ENCODE peak calls at places on chromosomes 1 and 21, in four cellular contexts. One of them, this sample, is unnamed.

GRCh38 chr1:85463666-85464496 is 1.1 kb downstream of the DDAH1 start:
- DNase-seq in WTC11: no peak
- DNase-seq in spleen: no peak
- DNase-seq in EH: peak; percentile 53
- DNase-seq in this sample: no peak

GRCh38 chr1:147338571-147338970 is 96.1 kb downstream of the CHD1L start:
- DNase-seq in WTC11: no peak
- DNase-seq in EH: no peak
- DNase-seq in spleen: no peak
- DNase-seq in this sample: no peak

GRCh38 chr1:89590341-89591080 is 42.4 kb upstream of the LRRC8C start:
- DNase-seq in WTC11: no peak
- DNase-seq in spleen: no peak
- DNase-seq in EH: no peak
- DNase-seq in this sample: no peak

GRCh38 chr21:33384851-33385331 is 18.3 kb upstream of the IFNGR2 start:
- DNase-seq in EH: no peak
- DNase-seq in WTC11: no peak
- DNase-seq in spleen: no peak
- DNase-seq in this sample: no peak

GRCh38 chr21:37270576-37271365 is 3.6 kb upstream of the VPS26C start:
- DNase-seq in spleen: no peak
- DNase-seq in EH: no peak
- DNase-seq in WTC11: no peak
- DNase-seq in this sample: no peak

GRCh38 chr1:147079400-147080012 is 92.8 kb downstream of the PRKAB2 start:
- DNase-seq in WTC11: peak; percentile 27
- DNase-seq in EH: no peak
- DNase-seq in spleen: no peak
- DNase-seq in this sample: peak; percentile 33

GRCh38 chr1:214332950-214333798 is 52.2 kb downstream of the SMYD2 start:
- DNase-seq in EH: peak; percentile 71
- DNase-seq in WTC11: peak; percentile 65
- DNase-seq in spleen: no peak
- DNase-seq in this sample: peak; percentile 68

GRCh38 chr1:149915429-149916192 is 2.0 kb downstream of the SV2A start:
- DNase-seq in EH: no peak
- DNase-seq in spleen: no peak
- DNase-seq in WTC11: no peak
- DNase-seq in this sample: peak; percentile 63

GRCh38 chr1:21904725-21905520 is 32.2 kb downstream of the HSPG2 start:
- DNase-seq in spleen: no peak
- DNase-seq in EH: peak; percentile 76
- DNase-seq in WTC11: no peak
- DNase-seq in this sample: no peak

GRCh38 chr1:15192916-15193550 is 39.5 kb downstream of the TMEM51 start:
- DNase-seq in EH: no peak
- DNase-seq in WTC11: no peak
- DNase-seq in spleen: no peak
- DNase-seq in this sample: no peak

GRCh38 chr1:77446841-77447555 is 165.2 kb downstream of the AK5 start:
- DNase-seq in EH: peak; percentile 60
- DNase-seq in spleen: no peak
- DNase-seq in WTC11: no peak
- DNase-seq in this sample: no peak

GRCh38 chr1:63917571-63918394 is 144.0 kb downstream of the ROR1 start:
- DNase-seq in WTC11: peak; percentile 78
- DNase-seq in spleen: no peak
- DNase-seq in EH: no peak
- DNase-seq in this sample: no peak

GRCh38 chr1:921011-921837 is 2.5 kb upstream of the SAMD11 start:
- DNase-seq in spleen: no peak
- DNase-seq in WTC11: peak; percentile 75
- DNase-seq in EH: peak; percentile 79
- DNase-seq in this sample: peak; percentile 89

GRCh38 chr21:28944296-28944695 is 48.4 kb downstream of the LTN1 start:
- DNase-seq in WTC11: no peak
- DNase-seq in EH: peak; percentile 21
- DNase-seq in spleen: no peak
- DNase-seq in this sample: no peak

GRCh38 chr1:9760824-9761223 is 62.9 kb downstream of the CLSTN1 start:
- DNase-seq in WTC11: no peak
- DNase-seq in spleen: no peak
- DNase-seq in EH: no peak
- DNase-seq in this sample: no peak

GRCh38 chr1:151210830-151211229 is 12.5 kb downstream of the PIP5K1A start:
- DNase-seq in WTC11: no peak
- DNase-seq in spleen: no peak
- DNase-seq in EH: peak; percentile 84
- DNase-seq in this sample: no peak

GRCh38 chr1:14756617-14757259 is 158.3 kb downstream of the KAZN start:
- DNase-seq in WTC11: no peak
- DNase-seq in EH: no peak
- DNase-seq in spleen: no peak
- DNase-seq in this sample: no peak

GRCh38 chr21:34073749-34074282 is 438 bp downstream of the MRPS6 start:
- DNase-seq in EH: peak; percentile 36
- DNase-seq in spleen: peak; percentile 90
- DNase-seq in WTC11: peak; percentile 29
- DNase-seq in this sample: peak; percentile 60

GRCh38 chr1:5999711-6000443 is 7.7 kb upstream of the NPHP4 start:
- DNase-seq in spleen: peak; percentile 71
- DNase-seq in EH: no peak
- DNase-seq in WTC11: peak; percentile 9
- DNase-seq in this sample: no peak

GRCh38 chr1:117655220-117655577 is 49.4 kb downstream of the TENT5C start:
- DNase-seq in WTC11: no peak
- DNase-seq in spleen: no peak
- DNase-seq in EH: no peak
- DNase-seq in this sample: no peak

GRCh38 chr1:21293537-21294265 is 3.4 kb upstream of the ECE1 start:
- DNase-seq in EH: no peak
- DNase-seq in WTC11: no peak
- DNase-seq in spleen: peak; percentile 86
- DNase-seq in this sample: no peak

GRCh38 chr1:8094481-8095241 is 68.6 kb upstream of the ERRFI1 start:
- DNase-seq in WTC11: no peak
- DNase-seq in EH: peak; percentile 77
- DNase-seq in spleen: no peak
- DNase-seq in this sample: no peak

GRCh38 chr1:1003618-1004419 is 3.9 kb upstream of the HES4 start:
- DNase-seq in EH: no peak
- DNase-seq in spleen: peak; percentile 70
- DNase-seq in WTC11: no peak
- DNase-seq in this sample: peak; percentile 55

GRCh38 chr1:203564024-203564423 is 62.6 kb upstream of the ATP2B4 start:
- DNase-seq in spleen: no peak
- DNase-seq in WTC11: no peak
- DNase-seq in EH: peak; percentile 82
- DNase-seq in this sample: no peak

GRCh38 chr1:69504730-69505252 is 62.9 kb upstream of the LRRC7 start:
- DNase-seq in spleen: no peak
- DNase-seq in WTC11: no peak
- DNase-seq in EH: no peak
- DNase-seq in this sample: no peak

GRCh38 chr1:84603941-84604830 is 29.9 kb upstream of the CTBS start:
- DNase-seq in EH: peak; percentile 97
- DNase-seq in spleen: no peak
- DNase-seq in WTC11: peak; percentile 47
- DNase-seq in this sample: no peak

GRCh38 chr1:186620951-186621350 is 59.3 kb downstream of the PTGS2 start:
- DNase-seq in spleen: no peak
- DNase-seq in EH: peak; percentile 92
- DNase-seq in WTC11: no peak
- DNase-seq in this sample: no peak

GRCh38 chr1:228228601-228229074 is 20.8 kb downstream of the OBSCN start:
- DNase-seq in EH: peak; percentile 95
- DNase-seq in WTC11: no peak
- DNase-seq in spleen: no peak
- DNase-seq in this sample: no peak

GRCh38 chr1:153277852-153278251 is 18.4 kb downstream of the LORICRIN start:
- DNase-seq in EH: no peak
- DNase-seq in WTC11: peak; percentile 78
- DNase-seq in spleen: no peak
- DNase-seq in this sample: no peak

GRCh38 chr1:22159858-22160257 is 17.0 kb upstream of the WNT4 start:
- DNase-seq in EH: no peak
- DNase-seq in spleen: no peak
- DNase-seq in WTC11: no peak
- DNase-seq in this sample: no peak

GRCh38 chr21:46667735-46668380 is 32.4 kb downstream of the PRMT2 start:
- DNase-seq in WTC11: peak; percentile 57
- DNase-seq in EH: peak; percentile 34
- DNase-seq in spleen: no peak
- DNase-seq in this sample: peak; percentile 76

GRCh38 chr1:166766942-166767341 is 72.3 kb upstream of the POGK start:
- DNase-seq in WTC11: no peak
- DNase-seq in EH: no peak
- DNase-seq in spleen: no peak
- DNase-seq in this sample: no peak

GRCh38 chr21:29523646-29524045 is 224.9 kb downstream of the BACH1 start:
- DNase-seq in EH: peak; percentile 18
- DNase-seq in spleen: no peak
- DNase-seq in WTC11: no peak
- DNase-seq in this sample: no peak

GRCh38 chr21:46119565-46120271 is 21.8 kb downstream of the COL6A2 start:
- DNase-seq in spleen: peak; percentile 50
- DNase-seq in EH: no peak
- DNase-seq in WTC11: peak; percentile 3
- DNase-seq in this sample: peak; percentile 40

GRCh38 chr1:59516881-59517280 is 220.0 kb downstream of the FGGY start:
- DNase-seq in WTC11: no peak
- DNase-seq in EH: no peak
- DNase-seq in spleen: no peak
- DNase-seq in this sample: no peak